ENCODE peak calls at places on chromosome 10, in eight cellular contexts. L, S, W, I, Z, E, G and A are unnamed samples.

GRCh38 chr10:119542357-119542989 is at the start of gene RGS10:
- DNase-seq in L (peak; percentile 72), S (peak; percentile 90), W (peak; percentile 86), I (peak; percentile 94), Z (peak; percentile 90), E (peak; percentile 76), G (no peak), A (peak; percentile 67)

GRCh38 chr10:12975266-12975665 is 26.2 kb downstream of the CCDC3 start:
- DNase-seq in L (peak; percentile 19), S (no peak), W (no peak), I (no peak), Z (no peak), E (peak; percentile 22), G (no peak), A (no peak)

GRCh38 chr10:113620486-113620885 is 43.4 kb downstream of the NRAP start:
- DNase-seq in L (peak; percentile 66), S (no peak), W (no peak), I (no peak), Z (no peak), E (no peak), G (no peak), A (no peak)

GRCh38 chr10:98486421-98486820 is 39.7 kb upstream of the HPS1 start:
- DNase-seq in L (no peak), S (no peak), W (no peak), I (no peak), Z (no peak), E (no peak), G (peak; percentile 63), A (no peak)

GRCh38 chr10:4941540-4942330 is 21.5 kb upstream of the AKR1C1 start:
- DNase-seq in L (no peak), S (no peak), W (no peak), I (no peak), Z (no peak), E (no peak), G (no peak), A (no peak)

GRCh38 chr10:5023126-5023701 is 19.6 kb upstream of the AKR1C2 start:
- DNase-seq in L (no peak), S (no peak), W (peak; percentile 71), I (no peak), Z (no peak), E (no peak), G (no peak), A (no peak)

GRCh38 chr10:117364121-117364960 is 10.9 kb downstream of the PDZD8 start:
- DNase-seq in L (no peak), S (no peak), W (no peak), I (no peak), Z (no peak), E (no peak), G (no peak), A (no peak)

GRCh38 chr10:57624856-57625592 is 642.7 kb downstream of the IPMK start:
- DNase-seq in L (no peak), S (no peak), W (no peak), I (no peak), Z (no peak), E (no peak), G (no peak), A (no peak)

GRCh38 chr10:126907423-126907970 is 2.3 kb downstream of the DOCK1 start:
- DNase-seq in L (no peak), S (no peak), W (no peak), I (no peak), Z (no peak), E (no peak), G (no peak), A (no peak)

GRCh38 chr10:7302393-7303054 is 108.3 kb downstream of the SFMBT2 start:
- DNase-seq in L (peak; percentile 5), S (no peak), W (no peak), I (no peak), Z (no peak), E (no peak), G (no peak), A (no peak)

GRCh38 chr10:79021331-79021907 is 47.3 kb upstream of the ZMIZ1 start:
- DNase-seq in L (no peak), S (no peak), W (no peak), I (no peak), Z (no peak), E (no peak), G (no peak), A (no peak)

GRCh38 chr10:15784662-15785300 is 65.1 kb upstream of the ITGA8 start:
- DNase-seq in L (no peak), S (no peak), W (no peak), I (no peak), Z (no peak), E (no peak), G (no peak), A (no peak)

GRCh38 chr10:47094636-47095035 is 183.4 kb downstream of the PTPN20 start:
- DNase-seq in L (no peak), S (no peak), W (no peak), I (no peak), Z (no peak), E (no peak), G (no peak), A (no peak)

GRCh38 chr10:84358743-84359142 is 30.4 kb downstream of the CCSER2 start:
- DNase-seq in L (no peak), S (no peak), W (no peak), I (no peak), Z (no peak), E (no peak), G (no peak), A (no peak)

GRCh38 chr10:76359001-76359400 is 927.6 kb downstream of the LRMDA start:
- DNase-seq in L (no peak), S (no peak), W (no peak), I (no peak), Z (no peak), E (no peak), G (no peak), A (no peak)

GRCh38 chr10:62916157-62916603 is 100.0 kb upstream of the EGR2 start:
- DNase-seq in L (no peak), S (no peak), W (no peak), I (no peak), Z (no peak), E (no peak), G (no peak), A (no peak)

GRCh38 chr10:118816471-118817168 is 61.9 kb upstream of the CACUL1 start:
- DNase-seq in L (no peak), S (no peak), W (no peak), I (no peak), Z (no peak), E (no peak), G (no peak), A (no peak)

GRCh38 chr10:61050120-61050745 is 106.2 kb upstream of the RHOBTB1 start:
- DNase-seq in L (no peak), S (no peak), W (no peak), I (no peak), Z (no peak), E (no peak), G (no peak), A (no peak)
- TF ChIP-seq CTCF in L (no peak), S (no peak), W (no peak), I (no peak), Z (no peak), E (no peak), G (no peak), A (no peak)

DNA sequence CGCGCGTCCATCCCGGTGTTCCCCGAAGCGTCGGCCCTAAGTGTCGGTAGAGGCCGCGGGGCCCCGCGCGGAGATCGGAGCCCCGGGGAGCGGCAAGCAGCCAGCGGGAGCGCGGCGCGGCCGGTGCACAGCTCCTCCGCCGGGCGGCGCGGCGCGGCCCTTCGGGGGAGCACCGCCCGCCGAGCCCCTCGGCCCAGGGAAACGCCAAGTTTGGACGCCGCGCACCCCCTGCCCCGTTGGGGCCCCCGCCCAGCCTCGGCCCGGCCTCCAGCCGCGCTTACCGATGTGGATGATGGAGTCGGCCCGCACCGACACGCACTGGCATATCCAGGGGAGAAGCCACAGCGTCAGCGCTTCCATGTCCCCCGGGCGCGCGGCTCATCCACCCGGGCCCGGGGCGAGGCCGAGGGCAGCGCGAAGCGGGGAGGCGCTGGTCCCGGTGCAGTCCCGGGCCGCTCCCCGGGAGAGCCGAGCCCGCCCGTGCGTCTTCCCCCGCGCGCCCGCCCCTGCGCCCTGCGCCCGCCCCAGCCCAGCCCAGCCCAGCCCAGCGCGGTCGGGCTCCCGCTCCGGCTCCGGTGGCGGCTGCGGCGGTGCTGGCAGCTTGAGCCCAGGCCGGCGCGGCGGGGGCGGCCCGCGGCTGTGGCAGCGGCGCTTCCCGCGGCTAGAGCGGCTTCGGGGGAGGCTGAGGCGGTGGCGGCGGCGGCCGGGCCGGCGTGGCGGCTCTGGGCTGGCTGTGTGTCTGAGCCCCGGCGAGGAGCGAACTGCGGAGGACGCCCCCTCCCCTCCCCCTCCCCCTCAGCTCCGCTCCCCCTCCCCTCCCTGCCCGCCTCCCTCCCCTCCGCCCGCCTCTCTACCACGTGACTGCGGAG is at the start of gene GRID1:
- DNase-seq in L (peak; percentile 83), S (no peak), W (no peak), I (peak; percentile 83), Z (peak; percentile 77), E (peak; percentile 18), G (no peak), A (peak; percentile 32)
- TF ChIP-seq CTCF in L (peak; percentile 8), S (no peak), W (no peak), I (no peak), Z (no peak), E (no peak), G (no peak), A (no peak)

GRCh38 chr10:22988581-22989360 is 60.9 kb downstream of the ARMC3 start:
- DNase-seq in L (peak; percentile 81), S (peak; percentile 79), W (peak; percentile 56), I (peak; percentile 58), Z (peak; percentile 62), E (peak; percentile 76), G (peak; percentile 35), A (peak; percentile 28)

GRCh38 chr10:22990443-22990842 is 62.6 kb downstream of the ARMC3 start:
- DNase-seq in L (no peak), S (no peak), W (no peak), I (no peak), Z (no peak), E (no peak), G (no peak), A (no peak)

GRCh38 chr10:22984066-22984465 is 56.2 kb downstream of the ARMC3 start:
- DNase-seq in L (no peak), S (no peak), W (no peak), I (no peak), Z (no peak), E (no peak), G (no peak), A (no peak)

GRCh38 chr10:22992075-22992474 is 64.2 kb downstream of the ARMC3 start:
- DNase-seq in L (no peak), S (peak; percentile 60), W (no peak), I (peak; percentile 32), Z (peak; percentile 49), E (no peak), G (no peak), A (no peak)

GRCh38 chr10:22986771-22987542 is 59.1 kb downstream of the ARMC3 start:
- DNase-seq in L (peak; percentile 28), S (no peak), W (no peak), I (peak; percentile 22), Z (peak; percentile 41), E (no peak), G (no peak), A (no peak)
- TF ChIP-seq CTCF in L (peak; percentile 54), S (peak; percentile 26), W (no peak), I (no peak), Z (peak; percentile 14), E (peak; percentile 38), G (no peak), A (peak; percentile 62)

DNA sequence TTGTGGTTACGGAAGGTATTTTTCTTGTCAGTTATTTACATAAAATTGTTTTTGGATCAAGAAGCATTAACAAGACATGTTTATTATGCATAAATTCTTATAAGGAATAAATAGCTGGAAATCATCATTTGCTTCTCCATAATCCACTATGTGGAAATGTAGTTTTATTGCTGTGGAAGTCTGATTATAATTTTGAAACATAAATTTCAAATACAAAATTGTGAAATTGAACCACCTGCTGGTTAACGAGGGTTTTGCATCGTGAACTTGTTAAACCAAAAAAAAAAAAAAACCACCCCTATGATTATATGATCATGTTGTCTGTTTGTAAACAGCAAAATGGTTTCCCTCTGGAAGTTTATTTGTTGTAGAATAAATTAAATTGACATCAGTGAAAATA is 25.9 kb downstream of the ABRAXAS2 start:
- DNase-seq in L (no peak), S (peak; percentile 15), W (no peak), I (peak; percentile 29), Z (no peak), E (peak; percentile 4), G (no peak), A (no peak)
- TF ChIP-seq CTCF in L (peak; percentile 58), S (peak; percentile 73), W (peak; percentile 50), I (no peak), Z (no peak), E (peak; percentile 5), G (peak; percentile 20), A (no peak)